ENCODE peak calls at places on chromosome 12, in six cellular contexts. G, X, H, E, Y and I are unnamed samples.

GRCh38 chr12:27112891-27113290 is 30.5 kb upstream of the C12orf71 start:
- DNase-seq in G (no peak), X (no peak), H (no peak), E (no peak), Y (no peak), I (peak)

GRCh38 chr12:46389130-46389616 is 16.6 kb upstream of the SLC38A2 start:
- DNase-seq in G (no peak), X (peak), H (no peak), E (no peak), Y (peak), I (no peak)

GRCh38 chr12:14396071-14396470 is 30.6 kb downstream of the ATF7IP start:
- DNase-seq in G (no peak), X (no peak), H (no peak), E (no peak), Y (no peak), I (no peak)

GRCh38 chr12:16613199-16613598 is 7.2 kb upstream of the LMO3 start:
- DNase-seq in G (no peak), X (no peak), H (no peak), E (no peak), Y (no peak), I (no peak)

GRCh38 chr12:132427999-132428871 is 61.7 kb upstream of the FBRSL1 start:
- DNase-seq in G (no peak), X (no peak), H (no peak), E (no peak), Y (no peak), I (peak)

GRCh38 chr12:26204612-26205289 is 9.4 kb downstream of the SSPN start:
- DNase-seq in G (no peak), X (no peak), H (no peak), E (no peak), Y (no peak), I (no peak)

GRCh38 chr12:110647669-110648068 is 33.7 kb downstream of the TCTN1 start:
- DNase-seq in G (no peak), X (no peak), H (no peak), E (no peak), Y (no peak), I (no peak)

GRCh38 chr12:18079541-18080230 is 10.3 kb downstream of the RERGL start:
- DNase-seq in G (no peak), X (no peak), H (no peak), E (no peak), Y (no peak), I (no peak)

GRCh38 chr12:22828059-22828458 is 203.1 kb downstream of the ETNK1 start:
- DNase-seq in G (no peak), X (no peak), H (no peak), E (no peak), Y (no peak), I (no peak)

GRCh38 chr12:12007001-12007712 is 63.6 kb upstream of the BCL2L14 start:
- DNase-seq in G (no peak), X (no peak), H (no peak), E (no peak), Y (no peak), I (no peak)

GRCh38 chr12:74535536-74535935 is 2.1 kb upstream of the ATXN7L3B start:
- DNase-seq in G (no peak), X (no peak), H (no peak), E (no peak), Y (no peak), I (no peak)

GRCh38 chr12:24851816-24852337 is 97.0 kb downstream of the BCAT1 start:
- DNase-seq in G (no peak), X (no peak), H (no peak), E (no peak), Y (no peak), I (no peak)

GRCh38 chr12:94285954-94286579 is 137.7 kb downstream of the PLXNC1 start:
- DNase-seq in G (no peak), X (no peak), H (no peak), E (no peak), Y (no peak), I (no peak)

GRCh38 chr12:51424094-51424661 is 453 bp upstream of the SLC4A8 start:
- DNase-seq in G (no peak), X (no peak), H (no peak), E (no peak), Y (no peak), I (no peak)

GRCh38 chr12:52442600-52443061 is 8.5 kb upstream of the KRT75 start:
- DNase-seq in G (no peak), X (no peak), H (peak), E (no peak), Y (peak), I (no peak)

GRCh38 chr12:79566452-79566851 is 124.3 kb downstream of the PAWR start:
- DNase-seq in G (no peak), X (no peak), H (no peak), E (no peak), Y (peak), I (peak)

GRCh38 chr12:11827096-11827841 is 177.8 kb downstream of the ETV6 start:
- DNase-seq in G (no peak), X (no peak), H (no peak), E (no peak), Y (no peak), I (no peak)

GRCh38 chr12:113231275-113232231 is 10.3 kb downstream of the TPCN1 start:
- DNase-seq in G (no peak), X (no peak), H (no peak), E (no peak), Y (peak), I (peak)

GRCh38 chr12:30694412-30694955 is 1.2 kb downstream of the IPO8 start:
- DNase-seq in G (no peak), X (no peak), H (no peak), E (no peak), Y (no peak), I (no peak)

GRCh38 chr12:57157588-57158173 is 10.3 kb upstream of the LRP1-AS start:
- DNase-seq in G (no peak), X (no peak), H (no peak), E (no peak), Y (no peak), I (no peak)

GRCh38 chr12:46388427-46388992 is 15.9 kb upstream of the SLC38A2 start:
- DNase-seq in G (no peak), X (no peak), H (no peak), E (no peak), Y (peak), I (no peak)

GRCh38 chr12:7100239-7100638 is 8.0 kb upstream of the C1R start:
- DNase-seq in G (no peak), X (no peak), H (no peak), E (no peak), Y (no peak), I (no peak)

GRCh38 chr12:15788266-15789214 is 648 bp downstream of the EPS8 start:
- DNase-seq in G (peak), X (no peak), H (peak), E (no peak), Y (peak), I (no peak)

GRCh38 chr12:89373772-89374572 is 21.7 kb upstream of the DUSP6 start:
- DNase-seq in G (peak), X (no peak), H (peak), E (no peak), Y (peak), I (peak)

GRCh38 chr12:107670999-107671643 is 14.5 kb upstream of the PWP1 start:
- DNase-seq in G (peak), X (no peak), H (no peak), E (no peak), Y (no peak), I (no peak)

GRCh38 chr12:124480469-124481256 is 86.7 kb downstream of the NCOR2 start:
- DNase-seq in G (no peak), X (peak), H (peak), E (peak), Y (peak), I (no peak)

GRCh38 chr12:122917508-122918227 is 21.7 kb upstream of the VPS37B start:
- DNase-seq in G (no peak), X (peak), H (peak), E (no peak), Y (no peak), I (peak)